ENCODE peak calls at places on chromosomes 3 and 15, in nine cellular contexts. V is nephron progenitor cell, U is GM06990, F is HepG2, Z is coronary artery, P is right atrium auricular region, I is RWPE1, R is dorsolateral prefrontal cortex, K is natural killer cell. A is an unnamed sample.

GRCh38 chr15:37246856-37247255 is 146.5 kb upstream of the MEIS2 start:
- DNase-seq in Z (no peak), F (no peak), U (no peak), K (no peak), P (no peak), I (no peak), R (no peak), V (no peak), A (no peak)

GRCh38 chr3:128882709-128883108 is 3.3 kb downstream of the ACAD9 start:
- DNase-seq in I (no peak), R (no peak), F (no peak), K (no peak), Z (no peak), U (no peak), V (no peak), P (no peak), A (no peak)

GRCh38 chr15:75814794-75815193 is 28.5 kb upstream of the UBE2Q2 start:
- DNase-seq in U (no peak), F (no peak), R (no peak), Z (no peak), V (no peak), I (no peak), K (no peak), P (no peak), A (no peak)

GRCh38 chr3:28376424-28376823 is 27.8 kb upstream of the AZI2 start:
- DNase-seq in Z (no peak), P (no peak), I (peak; percentile 0), V (no peak), K (no peak), R (no peak), F (no peak), U (no peak), A (no peak)

GRCh38 chr15:80242132-80242769 is 9.8 kb downstream of the CTXND1 start:
- DNase-seq in Z (peak; percentile 24), F (peak; percentile 50), P (no peak), I (no peak), U (no peak), V (peak; percentile 20), K (no peak), R (no peak), A (no peak)

GRCh38 chr15:67105065-67105951 is 39.9 kb downstream of the SMAD3 start:
- DNase-seq in I (peak; percentile 96), U (no peak), K (no peak), Z (peak; percentile 90), R (no peak), F (peak; percentile 93), V (no peak), P (peak; percentile 84), A (no peak)

GRCh38 chr3:47617061-47618010 is 38.7 kb upstream of the CSPG5 start:
- DNase-seq in U (no peak), I (peak; percentile 8), Z (no peak), K (no peak), P (no peak), R (no peak), V (no peak), F (peak; percentile 6), A (no peak)

GRCh38 chr15:42315435-42316020 is 42.3 kb upstream of the TMEM87A start:
- DNase-seq in F (no peak), K (no peak), P (no peak), I (no peak), U (no peak), V (no peak), R (no peak), Z (no peak), A (no peak)

GRCh38 chr3:23740517-23741402 is 65.0 kb upstream of the UBE2E1 start:
- DNase-seq in P (peak; percentile 57), U (peak; percentile 47), I (peak; percentile 81), R (no peak), V (no peak), Z (no peak), K (no peak), F (no peak), A (no peak)

GRCh38 chr15:68487087-68487843 is 55.3 kb upstream of the ITGA11 start:
- DNase-seq in Z (no peak), P (no peak), K (no peak), I (no peak), R (no peak), U (no peak), V (no peak), F (no peak), A (no peak)

GRCh38 chr15:68484220-68484619 is 52.3 kb upstream of the ITGA11 start:
- DNase-seq in V (no peak), P (no peak), K (no peak), Z (no peak), U (no peak), R (no peak), F (no peak), I (no peak), A (no peak)

GRCh38 chr15:68483165-68483564 is 51.2 kb upstream of the ITGA11 start:
- DNase-seq in I (no peak), V (no peak), Z (no peak), K (no peak), R (no peak), P (no peak), U (no peak), F (no peak), A (no peak)

GRCh38 chr15:68485721-68486360 is 53.9 kb upstream of the ITGA11 start:
- DNase-seq in F (no peak), Z (no peak), K (no peak), I (no peak), R (no peak), V (no peak), U (no peak), P (no peak), A (no peak)

DNA sequence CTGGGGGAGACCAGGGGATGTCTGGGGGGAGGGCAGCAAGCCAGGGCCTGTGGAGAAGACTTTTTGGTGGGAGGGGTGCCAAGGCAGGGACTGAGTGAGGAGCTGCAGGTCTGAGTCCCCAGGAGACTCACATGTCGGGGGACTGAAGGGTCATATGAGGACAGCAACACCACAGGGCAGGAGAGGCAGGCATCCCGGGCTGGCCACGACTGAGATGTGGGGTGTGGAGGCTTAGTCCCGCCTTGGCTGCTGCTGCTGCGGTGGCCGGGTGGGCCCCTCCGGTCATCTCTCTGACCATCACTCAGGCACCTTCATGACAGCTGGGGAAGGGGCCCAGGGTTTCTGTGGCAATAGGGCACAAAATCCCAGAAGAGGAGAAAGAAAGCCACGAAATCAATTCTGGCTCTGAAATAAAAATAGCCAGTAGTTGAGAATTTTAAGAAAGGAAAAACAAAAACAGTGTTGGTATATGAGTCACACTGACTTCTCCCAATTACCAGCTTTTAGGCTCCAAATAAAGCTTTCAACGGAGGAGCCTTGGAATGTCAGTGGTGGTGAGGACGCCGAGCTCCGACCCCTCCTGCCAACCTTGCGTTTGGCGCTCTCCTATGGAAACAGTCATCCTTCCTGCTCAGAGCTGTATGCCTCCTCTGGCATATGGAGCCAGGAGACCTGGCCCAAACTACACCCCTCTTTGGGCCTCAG is 52.9 kb upstream of the ITGA11 start:
- DNase-seq in P (no peak), U (no peak), Z (no peak), F (no peak), I (no peak), R (no peak), V (peak; percentile 31), K (no peak), A (no peak)
- TF ChIP-seq CTCF in P (no peak), U (no peak), Z (no peak), F (no peak), I (no peak), R (no peak), V (no peak), K (no peak), A (no peak)

DNA sequence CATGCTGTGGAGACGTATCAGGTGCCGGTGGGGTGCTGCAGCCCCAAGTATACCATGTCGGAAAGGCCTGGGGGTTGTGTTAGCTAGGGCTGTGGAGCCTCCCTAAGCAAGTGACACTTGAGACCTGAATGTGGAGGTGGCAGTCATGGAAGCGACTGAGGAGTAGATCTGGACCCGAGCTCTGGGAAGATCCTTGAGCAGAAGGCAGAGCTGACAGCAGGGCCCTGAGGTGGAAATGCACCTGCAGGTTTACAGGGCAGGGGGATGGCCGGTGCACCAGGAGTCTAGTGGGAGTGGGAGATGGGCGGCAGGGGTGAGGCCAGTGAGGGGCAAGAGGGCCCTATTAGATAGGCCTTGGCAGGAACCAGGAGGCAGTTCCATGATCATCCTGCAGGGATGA is 91.8 kb upstream of the PLXNA1 start:
- DNase-seq in F (no peak), P (no peak), K (no peak), Z (no peak), U (no peak), I (no peak), V (no peak), R (no peak), A (no peak)
- TF ChIP-seq CTCF in F (no peak), P (no peak), K (no peak), Z (no peak), U (no peak), I (no peak), V (no peak), R (no peak), A (no peak)

DNA sequence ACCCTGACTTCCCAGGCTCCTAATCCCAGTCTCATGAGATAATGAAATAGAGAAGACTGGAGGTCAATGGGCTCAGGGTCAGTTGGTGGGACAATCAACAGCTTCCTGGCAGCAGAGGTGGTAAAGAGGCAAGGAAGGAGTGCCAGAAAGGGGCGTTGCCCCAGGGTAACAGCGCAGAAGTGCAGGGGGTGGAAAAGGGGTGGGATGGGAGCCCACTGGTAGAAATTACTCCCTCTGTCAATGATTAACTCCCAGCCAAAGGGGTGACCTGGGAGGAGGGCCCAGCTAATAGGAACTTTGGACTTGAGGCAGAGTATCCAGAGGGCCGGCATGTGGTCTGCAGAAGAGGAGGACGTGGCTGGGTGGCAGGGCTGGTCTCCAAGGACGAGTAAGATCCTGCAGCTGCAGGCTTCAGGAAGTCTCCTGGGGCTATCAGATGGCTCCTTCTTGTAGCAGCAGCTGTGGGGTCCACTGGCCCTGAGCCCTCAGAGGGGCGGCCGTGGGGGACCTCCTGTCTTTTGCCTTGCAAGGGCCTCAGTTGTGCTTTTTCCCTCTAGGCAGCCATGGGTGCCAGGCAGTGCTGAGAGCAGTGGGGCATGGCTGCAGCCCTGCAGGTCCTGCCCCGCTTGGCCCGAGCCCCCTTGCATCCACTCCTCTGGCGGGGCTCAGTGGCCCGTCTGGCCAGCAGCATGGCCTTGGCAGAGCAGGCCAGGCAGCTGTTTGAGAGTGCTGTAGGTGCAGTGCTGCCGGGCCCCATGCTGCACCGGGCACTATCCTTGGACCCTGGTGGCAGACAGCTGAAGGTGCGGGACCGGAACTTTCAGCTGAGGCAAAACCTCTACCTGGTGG is 2.3 kb downstream of the GLYCTK start:
- DNase-seq in F (peak; percentile 97), K (no peak), Z (no peak), U (no peak), R (no peak), P (no peak), V (no peak), I (no peak), A (no peak)
- TF ChIP-seq CTCF in F (peak; percentile 16), K (no peak), Z (no peak), U (no peak), R (no peak), P (no peak), V (no peak), I (no peak), A (no peak)

DNA sequence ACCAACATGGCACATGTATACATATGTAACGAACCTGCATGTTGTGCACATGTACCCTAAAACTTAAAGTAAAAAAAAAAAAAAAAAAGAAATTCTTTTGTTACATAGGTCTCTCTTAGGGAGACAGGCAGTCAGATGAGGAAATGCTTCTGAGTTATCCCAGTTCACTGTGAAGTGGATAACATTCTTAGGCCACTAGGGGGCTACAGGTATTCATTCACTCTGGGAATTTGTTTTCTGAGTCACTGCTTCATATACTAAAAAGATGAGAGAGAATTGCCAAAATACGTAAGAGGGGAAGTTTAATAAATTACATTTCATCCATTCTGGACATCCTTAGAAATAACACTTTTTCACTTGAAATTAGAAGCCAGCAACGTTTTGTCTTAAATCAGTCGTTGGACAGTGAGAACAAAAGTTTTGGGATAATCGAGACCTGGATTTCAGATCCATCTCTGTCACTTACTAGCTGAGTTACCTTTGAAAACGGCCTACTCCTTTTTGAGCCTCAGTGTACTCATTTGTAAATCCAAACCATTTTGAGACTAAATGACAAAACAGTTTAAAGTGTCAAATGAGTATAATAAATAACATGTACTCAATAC is 738.4 kb upstream of the ALCAM start:
- DNase-seq in K (no peak), R (no peak), P (no peak), I (peak; percentile 60), V (no peak), U (no peak), Z (no peak), F (peak; percentile 32), A (no peak)
- TF ChIP-seq CTCF in K (no peak), R (peak; percentile 41), P (peak; percentile 56), I (peak; percentile 64), V (peak; percentile 61), U (peak; percentile 62), Z (peak; percentile 18), F (peak; percentile 53), A (no peak)

A was measured in activated B cell treated with CpG ODN at 0.5 μM for 24 hours.